ENCODE peak calls at places on chromosomes 7 and 10, in four cellular contexts. One of them, this sample, is unnamed.

GRCh38 chr10:14588084-14588937 is 186.4 kb downstream of the FAM107B start:
- DNase-seq in adipocyte: peak
- DNase-seq in NB4: no peak
- DNase-seq in hepatocyte: peak
- DNase-seq in this sample: no peak

GRCh38 chr7:131071786-131072504 is 255.7 kb upstream of the MKLN1 start:
- DNase-seq in NB4: peak
- DNase-seq in adipocyte: peak
- DNase-seq in hepatocyte: no peak
- DNase-seq in this sample: no peak

GRCh38 chr7:77566421-77566820 is 29.3 kb downstream of the PTPN12 start:
- DNase-seq in hepatocyte: no peak
- DNase-seq in NB4: no peak
- DNase-seq in adipocyte: no peak
- DNase-seq in this sample: no peak

GRCh38 chr10:97522071-97522470 is 23.3 kb downstream of the UBTD1 start:
- DNase-seq in adipocyte: no peak
- DNase-seq in NB4: no peak
- DNase-seq in hepatocyte: no peak
- DNase-seq in this sample: no peak

GRCh38 chr10:59607971-59608370 is 101.7 kb downstream of the SLC16A9 start:
- DNase-seq in NB4: no peak
- DNase-seq in hepatocyte: no peak
- DNase-seq in adipocyte: no peak
- DNase-seq in this sample: no peak

GRCh38 chr7:44068054-44068453 is 2.7 kb upstream of the PGAM2 start:
- DNase-seq in NB4: no peak
- DNase-seq in hepatocyte: no peak
- DNase-seq in adipocyte: no peak
- DNase-seq in this sample: no peak

GRCh38 chr10:122341141-122341810 is 33.2 kb upstream of the PLEKHA1 start:
- DNase-seq in hepatocyte: no peak
- DNase-seq in NB4: peak
- DNase-seq in adipocyte: no peak
- DNase-seq in this sample: no peak

GRCh38 chr10:124349231-124349992 is 69.3 kb downstream of the OAT start:
- DNase-seq in NB4: no peak
- DNase-seq in hepatocyte: no peak
- DNase-seq in adipocyte: no peak
- DNase-seq in this sample: no peak

GRCh38 chr10:46286991-46287693 is at the start of gene ANTXRL:
- DNase-seq in NB4: no peak
- DNase-seq in hepatocyte: no peak
- DNase-seq in adipocyte: no peak
- DNase-seq in this sample: no peak

GRCh38 chr7:150368884-150369739 is 490 bp downstream of the REPIN1 start:
- DNase-seq in hepatocyte: peak
- DNase-seq in adipocyte: peak
- DNase-seq in NB4: peak
- DNase-seq in this sample: no peak

GRCh38 chr10:127872011-127872741 is 20.6 kb downstream of the CLRN3 start:
- DNase-seq in hepatocyte: no peak
- DNase-seq in adipocyte: no peak
- DNase-seq in NB4: no peak
- DNase-seq in this sample: no peak

GRCh38 chr7:158353606-158354570 is 233.7 kb downstream of the PTPRN2 start:
- DNase-seq in NB4: peak
- DNase-seq in hepatocyte: no peak
- DNase-seq in adipocyte: no peak
- DNase-seq in this sample: peak

GRCh38 chr7:137970263-137970975 is 31.5 kb downstream of the CREB3L2 start:
- DNase-seq in NB4: no peak
- DNase-seq in hepatocyte: peak
- DNase-seq in adipocyte: peak
- DNase-seq in this sample: no peak

GRCh38 chr7:37493123-37493522 is 44.5 kb upstream of the ELMO1 start:
- DNase-seq in adipocyte: no peak
- DNase-seq in NB4: no peak
- DNase-seq in hepatocyte: no peak
- DNase-seq in this sample: no peak

GRCh38 chr10:43852141-43852540 is 203.5 kb upstream of the ZNF32 start:
- DNase-seq in NB4: peak
- DNase-seq in adipocyte: no peak
- DNase-seq in hepatocyte: no peak
- DNase-seq in this sample: no peak

GRCh38 chr10:99548041-99548530 is 15.3 kb downstream of the NKX2-3 start:
- DNase-seq in NB4: peak
- DNase-seq in adipocyte: no peak
- DNase-seq in hepatocyte: no peak
- DNase-seq in this sample: no peak

GRCh38 chr7:64747802-64748201 is 46.4 kb upstream of the ZNF138 start:
- DNase-seq in NB4: no peak
- DNase-seq in hepatocyte: no peak
- DNase-seq in adipocyte: no peak
- DNase-seq in this sample: no peak

GRCh38 chr10:70289739-70290138 is 5.9 kb upstream of the NPFFR1 start:
- DNase-seq in hepatocyte: no peak
- DNase-seq in NB4: no peak
- DNase-seq in adipocyte: no peak
- DNase-seq in this sample: no peak

GRCh38 chr7:88344956-88345832 is 38.5 kb upstream of the STEAP4 start:
- DNase-seq in NB4: peak
- DNase-seq in hepatocyte: peak
- DNase-seq in adipocyte: peak
- DNase-seq in this sample: no peak

GRCh38 chr7:51354434-51354833 is 37.8 kb upstream of the COBL start:
- DNase-seq in hepatocyte: no peak
- DNase-seq in adipocyte: no peak
- DNase-seq in NB4: no peak
- DNase-seq in this sample: no peak

GRCh38 chr7:89316584-89316983 is 521.0 kb upstream of the TEX47 start:
- DNase-seq in adipocyte: no peak
- DNase-seq in NB4: no peak
- DNase-seq in hepatocyte: no peak
- DNase-seq in this sample: no peak

GRCh38 chr7:44615149-44615611 is 8.8 kb downstream of the OGDH start:
- DNase-seq in NB4: peak
- DNase-seq in hepatocyte: peak
- DNase-seq in adipocyte: no peak
- DNase-seq in this sample: no peak

GRCh38 chr7:92835140-92835850 is 1.1 kb downstream of the CDK6 start:
- DNase-seq in hepatocyte: peak
- DNase-seq in NB4: peak
- DNase-seq in adipocyte: peak
- DNase-seq in this sample: no peak

GRCh38 chr10:109914966-109915365 is 8.3 kb downstream of the XPNPEP1 start:
- DNase-seq in adipocyte: peak
- DNase-seq in NB4: peak
- DNase-seq in hepatocyte: peak
- DNase-seq in this sample: no peak

GRCh38 chr10:109913351-109913902 is 9.9 kb downstream of the XPNPEP1 start:
- DNase-seq in adipocyte: no peak
- DNase-seq in hepatocyte: no peak
- DNase-seq in NB4: no peak
- DNase-seq in this sample: no peak

GRCh38 chr10:109915566-109915965 is 7.7 kb downstream of the XPNPEP1 start:
- DNase-seq in hepatocyte: no peak
- DNase-seq in adipocyte: no peak
- DNase-seq in NB4: no peak
- DNase-seq in this sample: peak

GRCh38 chr10:109912335-109913282 is 10.7 kb downstream of the XPNPEP1 start:
- DNase-seq in NB4: no peak
- DNase-seq in adipocyte: no peak
- DNase-seq in hepatocyte: peak
- DNase-seq in this sample: no peak

DNA sequence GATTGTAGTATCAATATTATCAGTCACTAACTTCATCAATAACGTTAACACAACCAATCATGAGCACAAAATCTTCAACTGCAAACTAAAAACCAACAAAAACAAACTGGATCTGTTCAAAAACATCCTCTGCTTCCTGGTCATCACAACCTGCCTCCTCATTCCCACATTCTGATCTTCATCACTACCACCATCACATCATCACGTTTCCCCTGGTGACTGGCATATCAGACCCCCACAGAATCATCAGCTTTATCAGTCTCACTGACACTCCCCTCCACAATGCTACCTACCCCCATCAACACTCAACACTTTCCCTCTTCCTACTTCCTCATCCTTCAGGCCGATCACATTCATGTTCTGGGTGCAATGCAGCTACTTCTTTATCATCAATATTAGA is 11.4 kb downstream of the XPNPEP1 start:
- DNase-seq in adipocyte: no peak
- DNase-seq in hepatocyte: no peak
- DNase-seq in NB4: no peak
- DNase-seq in this sample: no peak
- H3K4me3 ChIP-seq in adipocyte: no peak
- H3K4me3 ChIP-seq in hepatocyte: no peak
- H3K4me3 ChIP-seq in NB4: no peak
- H3K4me3 ChIP-seq in this sample: no peak

GRCh38 chr10:75410135-75410787 is 8.7 kb upstream of the ZNF503 start:
- DNase-seq in hepatocyte: no peak
- DNase-seq in NB4: no peak
- DNase-seq in adipocyte: no peak
- DNase-seq in this sample: no peak

GRCh38 chr10:75407716-75408511 is 6.3 kb upstream of the ZNF503 start:
- DNase-seq in NB4: peak
- DNase-seq in hepatocyte: peak
- DNase-seq in adipocyte: peak
- DNase-seq in this sample: no peak

GRCh38 chr10:75407296-75407715 is 5.7 kb upstream of the ZNF503 start:
- DNase-seq in adipocyte: no peak
- DNase-seq in hepatocyte: no peak
- DNase-seq in NB4: no peak
- DNase-seq in this sample: no peak

GRCh38 chr10:75408512-75408881 is 6.9 kb upstream of the ZNF503 start:
- DNase-seq in hepatocyte: peak
- DNase-seq in adipocyte: peak
- DNase-seq in NB4: peak
- DNase-seq in this sample: no peak

DNA sequence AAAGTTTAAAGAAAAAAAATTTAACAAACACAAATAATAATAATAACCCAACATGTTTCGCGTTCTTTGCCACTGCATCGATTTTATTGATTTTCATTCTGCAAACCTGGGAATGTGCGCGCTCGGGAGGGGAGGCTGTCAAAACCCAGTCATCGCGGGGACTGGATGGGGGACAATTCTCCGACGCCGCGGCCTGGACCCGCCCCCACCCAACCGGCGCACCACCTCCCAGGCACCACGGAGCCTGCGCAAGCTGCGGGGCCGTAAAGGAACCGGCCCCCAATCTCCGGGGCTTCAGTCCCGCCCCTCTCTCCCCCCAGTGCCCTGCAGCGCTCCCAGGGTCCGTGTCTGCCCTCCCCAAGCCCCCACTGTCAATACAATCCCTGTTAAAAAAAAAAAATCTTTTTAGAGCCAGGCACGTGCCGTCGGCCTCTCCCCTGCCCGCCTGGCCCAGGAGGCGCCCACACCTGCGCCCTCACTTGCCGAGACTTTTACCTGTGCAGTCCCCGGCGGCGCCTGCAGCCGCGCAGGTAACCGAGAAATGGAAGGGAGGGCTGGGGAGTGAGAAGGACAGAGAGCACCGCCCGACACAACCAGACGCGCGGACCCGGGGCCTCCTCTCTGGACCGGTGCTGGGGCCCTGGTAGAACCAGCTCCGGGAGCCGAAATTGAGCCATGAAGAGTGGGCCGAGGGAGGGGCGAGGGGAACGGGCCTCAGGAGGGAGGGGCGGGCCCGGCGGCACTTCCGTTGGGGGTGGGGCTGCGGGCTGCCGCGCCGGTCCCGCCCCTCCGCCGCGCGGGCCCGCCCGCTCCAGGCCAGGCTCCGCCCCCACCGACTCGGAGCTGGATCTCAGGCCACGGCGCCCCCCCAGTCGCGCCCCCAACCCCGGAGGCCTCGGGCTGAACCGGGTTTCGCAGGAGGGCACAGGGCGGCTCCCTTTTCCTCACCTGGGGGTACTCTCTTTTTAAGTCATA is 7.6 kb upstream of the ZNF503 start:
- DNase-seq in adipocyte: peak
- DNase-seq in hepatocyte: peak
- DNase-seq in NB4: peak
- DNase-seq in this sample: peak
- H3K4me3 ChIP-seq in adipocyte: peak
- H3K4me3 ChIP-seq in hepatocyte: peak
- H3K4me3 ChIP-seq in NB4: peak
- H3K4me3 ChIP-seq in this sample: peak

GRCh38 chr7:17952387-17952786 is 12.1 kb upstream of the SNX13 start:
- DNase-seq in hepatocyte: no peak
- DNase-seq in adipocyte: no peak
- DNase-seq in NB4: no peak
- DNase-seq in this sample: no peak
- H3K4me3 ChIP-seq in hepatocyte: no peak
- H3K4me3 ChIP-seq in adipocyte: no peak
- H3K4me3 ChIP-seq in NB4: no peak
- H3K4me3 ChIP-seq in this sample: no peak

GRCh38 chr7:102170417-102170970 is 116.2 kb upstream of the SH2B2 start:
- DNase-seq in adipocyte: no peak
- DNase-seq in NB4: no peak
- DNase-seq in hepatocyte: no peak
- DNase-seq in this sample: no peak
- H3K4me3 ChIP-seq in adipocyte: peak
- H3K4me3 ChIP-seq in NB4: no peak
- H3K4me3 ChIP-seq in hepatocyte: no peak
- H3K4me3 ChIP-seq in this sample: no peak

GRCh38 chr10:71515531-71516172 is 118.9 kb downstream of the CDH23 start:
- DNase-seq in NB4: no peak
- DNase-seq in adipocyte: no peak
- DNase-seq in hepatocyte: no peak
- DNase-seq in this sample: no peak

GRCh38 chr10:71512213-71512745 is 115.6 kb downstream of the CDH23 start:
- DNase-seq in hepatocyte: no peak
- DNase-seq in adipocyte: no peak
- DNase-seq in NB4: no peak
- DNase-seq in this sample: no peak

GRCh38 chr10:71513454-71513853 is 116.7 kb downstream of the CDH23 start:
- DNase-seq in adipocyte: no peak
- DNase-seq in hepatocyte: no peak
- DNase-seq in NB4: no peak
- DNase-seq in this sample: no peak

GRCh38 chr10:71512794-71513379 is 116.2 kb downstream of the CDH23 start:
- DNase-seq in NB4: no peak
- DNase-seq in adipocyte: no peak
- DNase-seq in hepatocyte: peak
- DNase-seq in this sample: peak

GRCh38 chr10:71513896-71514295 is 117.2 kb downstream of the CDH23 start:
- DNase-seq in NB4: peak
- DNase-seq in adipocyte: no peak
- DNase-seq in hepatocyte: no peak
- DNase-seq in this sample: no peak
- H3K4me3 ChIP-seq in NB4: no peak
- H3K4me3 ChIP-seq in adipocyte: no peak
- H3K4me3 ChIP-seq in hepatocyte: no peak
- H3K4me3 ChIP-seq in this sample: no peak

This sample was measured in LNCaP clone FGC.